ENCODE peak calls at places on chromosome 11, in six cellular contexts. U, P, G, Q, L and O are unnamed samples.

GRCh38 chr11:65135633-65136145 is 1.4 kb upstream of the SYVN1 start:
- DNase-seq in U (no peak), P (no peak), G (no peak), Q (peak), L (no peak), O (no peak)

GRCh38 chr11:10930224-10930960 is 72.5 kb upstream of the ZBED5 start:
- DNase-seq in U (peak), P (peak), G (no peak), Q (no peak), L (no peak), O (peak)

GRCh38 chr11:74487875-74488274 is 5.6 kb downstream of the LIPT2 start:
- DNase-seq in U (peak), P (peak), G (no peak), Q (no peak), L (no peak), O (peak)

GRCh38 chr11:112085822-112086421 is 634 bp downstream of the TIMM8B start:
- DNase-seq in U (peak), P (peak), G (no peak), Q (no peak), L (no peak), O (peak)

GRCh38 chr11:122559734-122560382 is 95.7 kb upstream of the UBASH3B start:
- DNase-seq in U (peak), P (peak), G (no peak), Q (no peak), L (no peak), O (peak)

GRCh38 chr11:27557223-27557622 is 50.7 kb upstream of the LIN7C start:
- DNase-seq in U (no peak), P (no peak), G (no peak), Q (no peak), L (no peak), O (no peak)

GRCh38 chr11:70090989-70091388 is 12.9 kb downstream of the ANO1 start:
- DNase-seq in U (no peak), P (no peak), G (no peak), Q (no peak), L (no peak), O (no peak)

GRCh38 chr11:326842-327580 is 6.4 kb upstream of the IFITM3 start:
- DNase-seq in U (peak), P (no peak), G (no peak), Q (peak), L (peak), O (no peak)

GRCh38 chr11:76074178-76075112 is 131.9 kb downstream of the WNT11 start:
- DNase-seq in U (peak), P (peak), G (no peak), Q (no peak), L (no peak), O (peak)

GRCh38 chr11:122853261-122853660 is 15.0 kb downstream of the CRTAM start:
- DNase-seq in U (no peak), P (no peak), G (no peak), Q (no peak), L (no peak), O (no peak)

GRCh38 chr11:62242021-62242420 is at the start of gene SCGB1D2:
- DNase-seq in U (no peak), P (peak), G (no peak), Q (no peak), L (peak), O (peak)

GRCh38 chr11:1350086-1350725 is 39.5 kb upstream of the BRSK2 start:
- DNase-seq in U (no peak), P (no peak), G (no peak), Q (peak), L (no peak), O (no peak)

GRCh38 chr11:66694732-66695207 is 17.1 kb upstream of the RBM4B start:
- DNase-seq in U (peak), P (peak), G (peak), Q (peak), L (peak), O (peak)

GRCh38 chr11:76861490-76861953 is 804 bp downstream of the ACER3 start:
- DNase-seq in U (no peak), P (peak), G (no peak), Q (no peak), L (no peak), O (peak)